ENCODE peak calls at places on chromosomes 16 and 17, in ten cellular contexts. A is CD8-positive, alpha-beta T cell; C is H1; Z is psoas muscle; I is heart right ventricle; L is upper lobe of right lung; H is trophoblast cell; T is CD8-positive, alpha-beta memory T cell; J is aorta; U is fibroblast of lung. S is an unnamed sample. For H3K4me1, the result is how much of the 10 kb centered on the place peaks cover.

GRCh38 chr16:63530974-63531373 is 1494.7 kb upstream of the CDH8 start:
- DNase-seq in A (no peak), C (no peak), Z (no peak), I (peak), L (no peak), H (no peak), T (no peak), J (no peak), U (no peak), S (no peak)

GRCh38 chr17:42153919-42154491 is 784 bp downstream of the RAB5C start:
- DNase-seq in A (no peak), C (no peak), Z (no peak), I (no peak), L (no peak), H (peak), T (no peak), J (no peak), U (peak), S (no peak)

GRCh38 chr16:84774810-84775209 is 45.0 kb upstream of the CRISPLD2 start:
- DNase-seq in A (no peak), C (no peak), Z (peak), I (no peak), L (no peak), H (peak), T (no peak), J (no peak), U (peak), S (no peak)

GRCh38 chr16:86202267-86202666 is 303.3 kb downstream of the IRF8 start:
- DNase-seq in A (no peak), C (no peak), Z (no peak), I (no peak), L (no peak), H (no peak), T (no peak), J (no peak), U (no peak), S (no peak)

GRCh38 chr16:84082110-84082509 is 34.6 kb downstream of the MBTPS1 start:
- DNase-seq in A (no peak), C (no peak), Z (no peak), I (no peak), L (no peak), H (no peak), T (no peak), J (no peak), U (no peak), S (no peak)

GRCh38 chr17:33964344-33964979 is 290.6 kb upstream of the CCL2 start:
- DNase-seq in A (no peak), C (no peak), Z (no peak), I (no peak), L (no peak), H (peak), T (no peak), J (no peak), U (no peak), S (no peak)

GRCh38 chr17:83124871-83125514 is 45.6 kb downstream of the METRNL start:
- DNase-seq in A (no peak), C (no peak), Z (peak), I (no peak), L (peak), H (no peak), T (peak), J (peak), U (no peak), S (peak)

GRCh38 chr16:50857881-50858280 is 116.0 kb downstream of the CYLD start:
- DNase-seq in A (no peak), C (no peak), Z (no peak), I (no peak), L (no peak), H (no peak), T (no peak), J (no peak), U (no peak), S (no peak)

GRCh38 chr17:38893612-38894011 is 23.8 kb downstream of the LASP1 start:
- DNase-seq in A (no peak), C (no peak), Z (no peak), I (no peak), L (peak), H (peak), T (peak), J (no peak), U (peak), S (no peak)

GRCh38 chr16:71709231-71709781 is 15.2 kb downstream of the PHLPP2 start:
- DNase-seq in A (no peak), C (no peak), Z (no peak), I (no peak), L (no peak), H (peak), T (no peak), J (no peak), U (peak), S (no peak)

GRCh38 chr17:77100009-77100408 is 40.8 kb upstream of the SEC14L1 start:
- DNase-seq in A (no peak), C (no peak), Z (peak), I (peak), L (peak), H (peak), T (no peak), J (peak), U (no peak), S (peak)

GRCh38 chr16:16991711-16992110 is 479.0 kb downstream of the XYLT1 start:
- DNase-seq in A (no peak), C (no peak), Z (no peak), I (no peak), L (no peak), H (no peak), T (no peak), J (no peak), U (no peak), S (no peak)

GRCh38 chr16:1508494-1509167 is 15.5 kb downstream of the TELO2 start:
- DNase-seq in A (no peak), C (no peak), Z (no peak), I (no peak), L (no peak), H (no peak), T (no peak), J (no peak), U (no peak), S (no peak)

GRCh38 chr16:2282262-2282661 is 14.3 kb upstream of the RNPS1 start:
- DNase-seq in A (no peak), C (no peak), Z (no peak), I (no peak), L (no peak), H (no peak), T (no peak), J (no peak), U (no peak), S (no peak)

GRCh38 chr16:35173295-35173694 is 1713.9 kb downstream of the TP53TG3F start:
- DNase-seq in A (no peak), C (no peak), Z (no peak), I (no peak), L (peak), H (no peak), T (no peak), J (peak), U (no peak), S (peak)

DNA sequence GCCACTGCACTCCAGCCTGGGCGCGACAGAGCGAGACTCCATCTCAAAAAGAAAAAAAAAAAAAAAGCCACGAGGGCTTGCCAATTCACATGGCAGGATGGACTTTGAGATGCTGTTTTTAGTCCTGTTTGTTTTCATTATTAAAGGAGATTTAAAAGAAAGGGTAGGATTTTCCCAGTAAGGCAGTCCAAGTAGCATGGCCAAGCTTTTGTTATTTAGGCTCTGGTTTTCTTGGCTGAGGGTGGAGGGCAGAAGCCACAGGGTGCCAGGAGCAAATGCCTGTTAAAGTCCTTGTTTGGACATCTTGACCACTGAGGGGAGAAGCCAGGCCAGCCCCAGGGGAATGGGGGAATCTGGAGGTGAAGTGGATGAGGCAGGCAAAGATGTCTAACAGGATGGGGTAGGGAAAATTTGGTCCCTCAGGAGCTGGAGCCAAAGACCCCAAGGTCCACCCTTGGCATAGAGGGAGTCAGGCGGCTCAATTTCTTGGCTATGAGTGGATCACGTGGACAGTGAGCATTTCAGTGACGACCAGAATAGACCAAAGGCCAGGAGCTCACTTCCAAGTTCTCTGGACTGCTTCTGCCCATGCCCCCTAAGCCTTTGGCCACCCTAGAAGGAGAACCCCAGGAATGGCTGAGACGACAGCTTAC is 20.8 kb upstream of the PLLP start:
- DNase-seq in A (no peak), C (no peak), Z (no peak), I (peak), L (peak), H (no peak), T (no peak), J (peak), U (no peak), S (peak)
- H3K4me1 ChIP-seq in A (under half), C (under half), Z (under half), I (under half), L (under half), H (under half), T (under half), J (under half), U (under half), S (under half)

DNA sequence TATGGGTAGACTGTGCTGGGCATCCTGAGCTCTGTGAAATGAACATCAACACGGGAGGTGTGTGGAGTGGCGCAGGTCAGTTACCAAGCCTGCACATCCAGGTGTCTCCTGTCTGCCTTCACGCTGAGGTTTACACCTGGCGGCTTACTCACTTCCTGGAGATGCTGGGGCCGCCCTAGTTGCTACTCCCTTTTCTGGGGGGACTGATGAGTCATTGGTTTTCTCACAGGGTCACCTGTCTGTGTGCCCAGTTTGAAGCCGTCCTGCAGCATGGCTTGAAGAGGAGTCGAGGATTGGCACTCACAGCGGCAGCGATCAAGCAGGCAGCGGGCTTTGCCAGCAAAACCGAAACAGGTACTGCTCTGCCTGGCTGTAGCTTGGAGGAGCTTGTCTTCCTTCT is 50.6 kb downstream of the SNX29 start:
- DNase-seq in A (no peak), C (peak), Z (no peak), I (no peak), L (no peak), H (no peak), T (no peak), J (no peak), U (peak), S (no peak)
- H3K4me3 ChIP-seq in A (no peak), C (no peak), Z (no peak), I (no peak), L (no peak), H (no peak), T (no peak), J (no peak), U (no peak), S (no peak)

GRCh38 chr17:79107499-79108231 is 33.0 kb downstream of the ENGASE start:
- DNase-seq in A (no peak), C (no peak), Z (no peak), I (no peak), L (no peak), H (no peak), T (no peak), J (no peak), U (no peak), S (no peak)

GRCh38 chr17:79109584-79109983 is 35.0 kb downstream of the ENGASE start:
- DNase-seq in A (no peak), C (no peak), Z (no peak), I (no peak), L (no peak), H (no peak), T (no peak), J (no peak), U (no peak), S (no peak)

GRCh38 chr17:79106958-79107357 is 32.3 kb downstream of the ENGASE start:
- DNase-seq in A (no peak), C (no peak), Z (no peak), I (no peak), L (no peak), H (no peak), T (no peak), J (no peak), U (no peak), S (no peak)

GRCh38 chr17:79108232-79108850 is 33.7 kb downstream of the ENGASE start:
- DNase-seq in A (no peak), C (no peak), Z (no peak), I (no peak), L (no peak), H (no peak), T (no peak), J (no peak), U (no peak), S (no peak)

GRCh38 chr17:79108870-79109269 is 34.2 kb downstream of the ENGASE start:
- DNase-seq in A (no peak), C (no peak), Z (no peak), I (no peak), L (no peak), H (no peak), T (no peak), J (no peak), U (no peak), S (no peak)
- H3K4me1 ChIP-seq in A (under half), C (under half), Z (under half), I (under half), L (under half), H (under half), T (under half), J (under half), U (under half), S (under half)

GRCh38 chr17:3693099-3693498 is 2.9 kb downstream of the P2RX5 start:
- DNase-seq in A (no peak), C (no peak), Z (no peak), I (no peak), L (no peak), H (no peak), T (no peak), J (no peak), U (no peak), S (no peak)
- H3K4me3 ChIP-seq in A (no peak), C (no peak), Z (no peak), I (no peak), L (no peak), H (no peak), T (no peak), J (no peak), U (no peak), S (no peak)

DNA sequence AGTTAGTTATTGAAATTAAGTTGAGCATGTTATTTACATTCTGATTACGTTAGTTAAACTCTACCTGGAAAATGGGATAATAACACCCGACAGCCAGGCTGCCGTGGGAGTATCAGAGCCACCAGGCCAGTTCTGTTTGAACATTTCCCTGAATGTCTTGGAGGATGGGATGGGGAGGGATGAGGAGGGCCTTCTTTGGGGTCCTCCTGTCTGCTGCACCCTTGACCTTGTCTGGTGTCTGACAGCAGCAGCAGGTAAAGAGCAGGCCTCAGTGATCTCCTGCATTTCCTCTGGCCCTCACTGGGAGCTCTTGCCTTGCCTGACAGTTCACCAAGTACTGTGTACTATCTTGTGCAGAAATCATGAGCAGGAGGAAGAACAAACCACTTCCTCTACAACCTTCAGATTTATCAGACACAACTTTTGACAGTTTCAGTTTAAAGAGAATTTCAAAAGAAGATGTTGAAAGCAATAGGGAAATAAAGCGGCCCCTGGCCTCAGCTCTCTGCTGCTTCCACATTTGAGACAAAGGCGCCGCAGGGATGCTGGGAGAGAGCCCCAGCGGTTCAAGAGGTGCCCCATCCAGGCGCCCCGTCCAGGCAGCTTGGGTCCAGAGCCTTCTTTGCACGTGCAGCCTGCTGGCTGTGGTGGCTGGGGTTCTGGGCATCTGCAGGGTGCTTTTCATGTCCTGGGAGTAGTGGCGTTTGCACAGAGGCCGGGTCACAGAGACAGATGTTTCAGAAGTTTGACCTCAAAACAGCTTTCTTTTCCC is 25.3 kb downstream of the CMIP start:
- DNase-seq in A (peak), C (no peak), Z (no peak), I (no peak), L (no peak), H (no peak), T (peak), J (no peak), U (no peak), S (no peak)
- H3K4me1 ChIP-seq in A (half or more), C (under half), Z (under half), I (under half), L (half or more), H (under half), T (half or more), J (under half), U (under half), S (under half)

DNA sequence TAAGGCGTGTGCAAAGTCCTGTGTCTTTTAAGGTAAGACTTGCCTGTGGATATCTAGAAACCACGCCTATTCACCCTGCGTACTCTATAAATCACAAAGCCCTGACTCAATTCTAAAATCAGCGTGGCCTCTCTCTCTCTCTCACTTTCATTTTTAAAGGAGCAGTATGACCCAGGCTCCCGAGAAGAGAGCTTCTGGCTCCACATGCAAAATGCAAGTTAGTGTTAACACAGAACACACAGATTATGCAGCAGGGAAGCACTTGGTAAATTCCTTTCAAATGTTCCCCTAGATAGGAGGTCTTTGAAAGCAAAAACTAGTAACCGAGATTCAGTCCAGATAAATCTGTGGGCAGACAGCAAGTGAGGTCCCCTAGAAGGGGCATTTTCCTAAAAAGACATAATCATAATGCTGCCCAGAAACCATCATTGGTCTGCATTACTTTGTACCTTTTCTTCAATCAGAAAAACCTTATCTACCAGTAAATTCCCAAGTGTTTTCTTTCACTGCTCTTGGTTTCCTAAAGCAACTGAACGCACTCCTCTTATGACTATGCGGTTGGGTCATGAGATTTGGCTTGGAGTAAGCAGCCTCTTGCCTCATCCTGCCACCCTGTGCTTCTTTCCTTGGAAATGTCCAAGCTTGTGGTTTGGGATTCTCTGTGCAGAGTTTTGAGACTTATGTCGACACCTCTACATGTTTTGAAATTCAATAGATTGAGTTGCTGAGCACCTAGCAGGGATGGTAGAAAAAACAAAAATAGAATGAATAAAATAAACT is 31.7 kb upstream of the KCNJ2 start:
- DNase-seq in A (no peak), C (no peak), Z (peak), I (peak), L (no peak), H (peak), T (no peak), J (no peak), U (peak), S (peak)
- H3K4me3 ChIP-seq in A (no peak), C (no peak), Z (peak), I (peak), L (peak), H (no peak), T (no peak), J (peak), U (peak), S (peak)

DNA sequence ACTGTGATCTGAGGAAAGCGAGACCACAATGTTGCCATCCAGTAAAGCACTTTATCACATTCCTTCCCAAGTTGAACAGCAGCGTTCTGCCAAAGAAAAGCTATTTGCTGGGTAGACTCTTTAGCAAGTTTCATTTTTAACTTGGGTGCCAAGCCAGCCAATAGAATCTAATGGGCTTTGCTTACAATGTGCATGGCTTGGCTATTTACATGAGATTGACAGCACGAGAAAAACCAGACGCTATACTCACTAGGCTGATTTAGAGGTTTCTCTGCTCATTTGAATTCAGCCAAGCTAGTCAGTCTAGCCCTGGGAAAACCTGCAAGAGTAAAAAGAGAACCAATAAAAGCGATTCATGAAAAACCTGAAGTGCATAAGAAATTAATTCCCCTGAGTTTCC is 108.9 kb downstream of the CDH13 start:
- DNase-seq in A (no peak), C (no peak), Z (no peak), I (peak), L (no peak), H (no peak), T (no peak), J (no peak), U (peak), S (no peak)
- H3K4me1 ChIP-seq in A (under half), C (under half), Z (half or more), I (under half), L (under half), H (under half), T (under half), J (under half), U (under half), S (under half)

DNA sequence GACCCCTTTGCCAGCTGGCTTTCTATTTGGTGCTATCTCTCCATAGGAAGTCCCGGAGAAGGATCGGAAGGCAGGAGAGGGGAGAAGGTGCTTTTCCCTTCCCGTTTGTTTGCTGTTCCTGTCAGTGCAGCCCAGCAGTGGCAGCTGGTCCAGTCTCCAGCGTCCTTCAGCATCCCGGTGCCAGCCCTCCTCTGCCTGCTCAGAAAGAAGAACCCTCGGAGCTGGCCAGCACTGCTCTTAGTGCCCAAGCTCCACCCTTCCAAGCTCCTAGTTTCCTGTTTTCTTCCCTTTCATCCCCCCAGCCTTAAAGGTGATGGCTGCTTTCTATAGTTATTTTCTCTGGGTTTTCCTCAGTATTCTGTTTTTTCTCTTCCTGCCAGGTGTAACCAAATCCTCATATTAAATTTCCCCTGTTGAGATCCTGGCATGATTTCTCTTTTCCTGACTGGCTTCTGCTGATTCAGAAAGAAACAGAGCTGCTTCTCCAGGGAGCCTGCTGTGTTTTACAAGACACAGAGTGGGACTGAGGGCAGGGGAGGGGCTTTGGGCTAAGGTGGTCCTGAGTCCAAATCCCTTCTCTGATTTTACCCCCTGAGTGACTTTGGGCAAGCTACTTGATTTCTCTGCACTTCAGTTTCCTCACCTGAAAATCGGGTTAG is 186.8 kb downstream of the COPRS start:
- DNase-seq in A (no peak), C (no peak), Z (no peak), I (no peak), L (no peak), H (no peak), T (no peak), J (no peak), U (no peak), S (no peak)
- H3K4me3 ChIP-seq in A (no peak), C (no peak), Z (no peak), I (no peak), L (no peak), H (no peak), T (no peak), J (no peak), U (no peak), S (no peak)